ENCODE peak calls at places on chromosomes 4 and X, in six cellular contexts. Z is tibial artery, Q is IMR-90, X is brain microvascular endothelial cell, O is hepatocyte, Y is mucosa of descending colon. I is an unnamed sample.
A peak's percentile ranks its signal among the peaks of the same experiment; 100 is the strongest.

GRCh38 chr4:106355193-106355592 is 13.4 kb downstream of the GIMD1 start:
- DNase-seq in Z (peak; percentile 20), Q (no peak), X (no peak), O (no peak), Y (no peak), I (no peak)

GRCh38 chr4:152848508-152848907 is 68.8 kb downstream of the ARFIP1 start:
- DNase-seq in Z (no peak), Q (no peak), X (no peak), O (no peak), Y (no peak), I (no peak)

GRCh38 chrX:70439016-70439415 is 5.6 kb upstream of the DLG3 start:
- DNase-seq in Z (no peak), Q (no peak), X (no peak), O (no peak), Y (no peak), I (no peak)

GRCh38 chrX:118116308-118117068 is at the start of gene KLHL13:
- DNase-seq in Z (peak; percentile 26), Q (peak; percentile 18), X (no peak), O (peak; percentile 64), Y (peak; percentile 55), I (no peak)

GRCh38 chrX:56802921-56803848 is 74.1 kb downstream of the NBDY start:
- DNase-seq in Z (peak; percentile 29), Q (peak; percentile 76), X (peak; percentile 55), O (peak; percentile 61), Y (peak; percentile 37), I (no peak)

GRCh38 chrX:6313356-6313755 is 84.7 kb upstream of the NLGN4X start:
- DNase-seq in Z (no peak), Q (no peak), X (no peak), O (no peak), Y (no peak), I (no peak)

GRCh38 chr4:147638365-147638764 is 21.2 kb downstream of the TMEM184C start:
- DNase-seq in Z (no peak), Q (no peak), X (no peak), O (no peak), Y (no peak), I (no peak)

GRCh38 chr4:37043342-37043741 is 201.2 kb upstream of the NWD2 start:
- DNase-seq in Z (no peak), Q (no peak), X (no peak), O (no peak), Y (no peak), I (no peak)

GRCh38 chr4:20266215-20267082 is 14.7 kb downstream of the SLIT2 start:
- DNase-seq in Z (peak; percentile 44), Q (peak; percentile 61), X (no peak), O (no peak), Y (no peak), I (no peak)

GRCh38 chr4:51894246-51894645 is 51.3 kb downstream of the DCUN1D4 start:
- DNase-seq in Z (no peak), Q (peak; percentile 35), X (no peak), O (no peak), Y (no peak), I (no peak)

GRCh38 chr4:2824329-2825183 is 19.1 kb upstream of the ADD1 start:
- DNase-seq in Z (peak; percentile 15), Q (no peak), X (no peak), O (no peak), Y (peak; percentile 23), I (no peak)

GRCh38 chr4:47274931-47275330 is 188.6 kb downstream of the COMMD8 start:
- DNase-seq in Z (no peak), Q (peak; percentile 4), X (no peak), O (no peak), Y (no peak), I (no peak)

GRCh38 chrX:113741744-113742143 is 842.1 kb upstream of the HTR2C start:
- DNase-seq in Z (no peak), Q (no peak), X (no peak), O (peak; percentile 66), Y (no peak), I (no peak)

GRCh38 chr4:148030486-148030885 is 298.6 kb downstream of the ARHGAP10 start:
- DNase-seq in Z (no peak), Q (peak; percentile 75), X (no peak), O (no peak), Y (no peak), I (no peak)

GRCh38 chrX:10507876-10508275 is 112.5 kb downstream of the MID1 start:
- DNase-seq in Z (no peak), Q (peak; percentile 31), X (no peak), O (no peak), Y (no peak), I (no peak)

GRCh38 chrX:51759055-51759454 is 15.8 kb downstream of the GSPT2 start:
- DNase-seq in Z (no peak), Q (no peak), X (no peak), O (no peak), Y (no peak), I (no peak)

GRCh38 chr4:55625835-55626234 is 10.3 kb downstream of the NMU start:
- DNase-seq in Z (no peak), Q (no peak), X (no peak), O (no peak), Y (no peak), I (no peak)

GRCh38 chr4:53497446-53498069 is 93.7 kb downstream of the LNX1 start:
- DNase-seq in Z (peak; percentile 71), Q (peak; percentile 59), X (no peak), O (peak; percentile 47), Y (no peak), I (no peak)

GRCh38 chrX:28997716-28998115 is 410.5 kb downstream of the IL1RAPL1 start:
- DNase-seq in Z (no peak), Q (peak; percentile 88), X (no peak), O (no peak), Y (no peak), I (no peak)

GRCh38 chr4:43132010-43132582 is 239.6 kb downstream of the GRXCR1 start:
- DNase-seq in Z (no peak), Q (peak; percentile 66), X (peak; percentile 35), O (peak; percentile 85), Y (peak; percentile 37), I (peak; percentile 9)

GRCh38 chr4:109007976-109008375 is 245.1 kb upstream of the ETNPPL start:
- DNase-seq in Z (no peak), Q (no peak), X (no peak), O (no peak), Y (no peak), I (no peak)

GRCh38 chr4:111556141-111556781 is 589.0 kb upstream of the FAM241A start:
- DNase-seq in Z (no peak), Q (peak; percentile 65), X (no peak), O (no peak), Y (no peak), I (no peak)

GRCh38 chr4:866068-866760 is 40.3 kb upstream of the CPLX1 start:
- DNase-seq in Z (no peak), Q (no peak), X (no peak), O (no peak), Y (no peak), I (no peak)

GRCh38 chr4:142043509-142043908 is 407.1 kb downstream of the IL15 start:
- DNase-seq in Z (no peak), Q (peak; percentile 86), X (peak; percentile 12), O (no peak), Y (no peak), I (no peak)

GRCh38 chrX:97027384-97027922 is 143.7 kb downstream of the RPA4 start:
- DNase-seq in Z (no peak), Q (peak; percentile 23), X (no peak), O (no peak), Y (no peak), I (no peak)

GRCh38 chr4:83378426-83378825 is 43.8 kb upstream of the HPSE start:
- DNase-seq in Z (no peak), Q (no peak), X (no peak), O (no peak), Y (no peak), I (no peak)

GRCh38 chr4:182339246-182339645 is 96.0 kb downstream of the TENM3 start:
- DNase-seq in Z (no peak), Q (no peak), X (no peak), O (peak; percentile 16), Y (no peak), I (peak; percentile 25)

GRCh38 chr4:1413221-1413663 is 7.0 kb upstream of the NKX1-1 start:
- DNase-seq in Z (no peak), Q (no peak), X (no peak), O (peak; percentile 2), Y (no peak), I (no peak)

GRCh38 chrX:56811599-56811998 is 82.6 kb downstream of the NBDY start:
- DNase-seq in Z (no peak), Q (no peak), X (no peak), O (no peak), Y (no peak), I (no peak)

GRCh38 chr4:165864228-165864627 is 8.8 kb upstream of the TLL1 start:
- DNase-seq in Z (no peak), Q (no peak), X (no peak), O (no peak), Y (no peak), I (no peak)

GRCh38 chrX:147570483-147570882 is 341.2 kb upstream of the FMR1 start:
- DNase-seq in Z (no peak), Q (no peak), X (no peak), O (peak; percentile 3), Y (no peak), I (no peak)
- TF ChIP-seq CTCF in Z (no peak), Q (no peak), X (no peak), O (no peak), Y (no peak), I (peak; percentile 17)

GRCh38 chr4:33914386-33914785 is 2329.9 kb downstream of the ARAP2 start:
- DNase-seq in Z (no peak), Q (no peak), X (no peak), O (no peak), Y (no peak), I (no peak)
- H3K4me3 ChIP-seq in Z (no peak overlapping the region), Q (no peak overlapping the region), X (no peak overlapping the region), O (no peak overlapping the region), Y (no peak overlapping the region), I (no peak overlapping the region)

GRCh38 chrX:46838974-46839480 is 2.2 kb downstream of the RP2 start:
- DNase-seq in Z (no peak), Q (peak; percentile 22), X (no peak), O (no peak), Y (no peak), I (no peak)
- TF ChIP-seq CTCF in Z (no peak), Q (no peak), X (no peak), O (no peak), Y (no peak), I (no peak)

GRCh38 chr4:73589261-73589847 is 30.9 kb downstream of the RASSF6 start:
- DNase-seq in Z (no peak), Q (peak; percentile 85), X (peak; percentile 28), O (peak; percentile 25), Y (no peak), I (no peak)
- H3K4me3 ChIP-seq in Z (no peak overlapping the region), Q (no peak overlapping the region), X (no peak overlapping the region), O (no peak overlapping the region), Y (no peak overlapping the region), I (no peak overlapping the region)

DNA sequence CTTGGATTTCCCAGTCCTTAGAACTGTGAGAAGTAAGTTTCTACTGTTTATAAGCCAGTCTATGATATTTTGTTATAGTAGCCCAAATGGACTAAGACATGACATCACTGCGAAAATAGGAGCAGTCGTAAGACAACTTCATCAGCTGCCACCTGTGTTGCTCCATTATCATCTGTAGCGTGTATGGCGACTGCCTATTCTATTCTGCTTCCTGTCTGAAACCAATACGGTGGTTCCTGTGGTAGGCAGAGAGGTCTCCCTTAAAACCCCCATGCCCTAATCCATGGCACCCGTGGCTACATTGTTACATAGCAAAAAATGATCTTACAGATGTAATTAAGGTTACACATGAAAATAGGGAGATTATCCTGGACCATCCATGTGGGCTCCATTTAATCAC is 105.4 kb upstream of the FAT1 start:
- DNase-seq in Z (no peak), Q (no peak), X (no peak), O (no peak), Y (no peak), I (no peak)
- TF ChIP-seq CTCF in Z (no peak), Q (no peak), X (no peak), O (no peak), Y (no peak), I (no peak)

GRCh38 chr4:8125526-8126056 is 33.0 kb downstream of the ABLIM2 start:
- DNase-seq in Z (no peak), Q (no peak), X (no peak), O (no peak), Y (no peak), I (no peak)
- H3K4me3 ChIP-seq in Z (no peak overlapping the region), Q (no peak overlapping the region), X (no peak overlapping the region), O (no peak overlapping the region), Y (no peak overlapping the region), I (no peak overlapping the region)

I was measured in epithelial cell of proximal tubule.